ENCODE peak calls at places on chromosomes 4 and X, in five cellular contexts. L, M, S, V and K are unnamed samples.

GRCh38 chr4:140372607-140373327 is 679 bp upstream of the SCOC start:
- DNase-seq in L (no peak), M (no peak), S (peak; percentile 31), V (peak; percentile 9), K (no peak)

GRCh38 chrX:130024127-130024526 is 41.7 kb downstream of the BCORL1 start:
- DNase-seq in L (no peak), M (peak; percentile 23), S (peak; percentile 74), V (peak; percentile 3), K (peak; percentile 73)

GRCh38 chrX:18886005-18886343 is 97.9 kb downstream of the PHKA2 start:
- DNase-seq in L (no peak), M (no peak), S (no peak), V (no peak), K (no peak)

GRCh38 chrX:107659768-107660167 is 31.5 kb downstream of the PRPS1 start:
- DNase-seq in L (no peak), M (no peak), S (peak; percentile 70), V (no peak), K (no peak)

GRCh38 chrX:23008431-23009099 is 8.8 kb downstream of the DDX53 start:
- DNase-seq in L (no peak), M (no peak), S (peak; percentile 41), V (peak; percentile 6), K (no peak)

GRCh38 chrX:334331-334891 is 15.8 kb upstream of the GTPBP6 start:
- DNase-seq in L (no peak), M (no peak), S (no peak), V (no peak), K (peak; percentile 12)

GRCh38 chrX:42027367-42028025 is 104.1 kb upstream of the CASK start:
- DNase-seq in L (no peak), M (no peak), S (no peak), V (no peak), K (no peak)

GRCh38 chr4:189124149-189124758 is 816.4 kb upstream of the FRG1 start:
- DNase-seq in L (peak; percentile 2), M (no peak), S (peak; percentile 70), V (peak; percentile 13), K (no peak)

GRCh38 chr4:82710202-82710929 is 88.2 kb downstream of the SCD5 start:
- DNase-seq in L (no peak), M (no peak), S (no peak), V (no peak), K (no peak)

GRCh38 chr4:124907881-124908280 is 195.3 kb upstream of the ANKRD50 start:
- DNase-seq in L (no peak), M (no peak), S (peak; percentile 73), V (no peak), K (no peak)

GRCh38 chrX:22634751-22635150 is 362.0 kb downstream of the CBLL2 start:
- DNase-seq in L (no peak), M (no peak), S (peak; percentile 9), V (no peak), K (no peak)

GRCh38 chr4:119204898-119205297 is 7.6 kb upstream of the USP53 start:
- DNase-seq in L (no peak), M (no peak), S (no peak), V (no peak), K (no peak)

GRCh38 chr4:85734446-85734845 is 259.5 kb downstream of the ARHGAP24 start:
- DNase-seq in L (no peak), M (no peak), S (no peak), V (no peak), K (no peak)

GRCh38 chrX:25534096-25534495 is 518.3 kb upstream of the ARX start:
- DNase-seq in L (no peak), M (no peak), S (peak; percentile 33), V (no peak), K (no peak)

GRCh38 chr4:123838426-123838825 is 441.8 kb downstream of the SPRY1 start:
- DNase-seq in L (no peak), M (no peak), S (no peak), V (no peak), K (no peak)

GRCh38 chrX:27915617-27916016 is 65.6 kb downstream of the DCAF8L1 start:
- DNase-seq in L (no peak), M (no peak), S (peak; percentile 32), V (no peak), K (no peak)

GRCh38 chr4:147942729-147943128 is 210.8 kb downstream of the ARHGAP10 start:
- DNase-seq in L (no peak), M (no peak), S (peak; percentile 32), V (no peak), K (no peak)

GRCh38 chr4:89294583-89295244 is 12.9 kb downstream of the GPRIN3 start:
- DNase-seq in L (no peak), M (no peak), S (no peak), V (no peak), K (no peak)

GRCh38 chrX:38052096-38052495 is 45.7 kb downstream of the SYTL5 start:
- DNase-seq in L (peak; percentile 35), M (no peak), S (peak; percentile 93), V (peak; percentile 54), K (no peak)

GRCh38 chr4:77538574-77539157 is 67.0 kb upstream of the CXCL13 start:
- DNase-seq in L (no peak), M (no peak), S (peak; percentile 39), V (peak; percentile 46), K (no peak)

GRCh38 chrX:40068048-40068447 is 29.7 kb downstream of the BCOR start:
- DNase-seq in L (no peak), M (no peak), S (peak; percentile 20), V (no peak), K (no peak)

GRCh38 chr4:73832651-73833237 is 3.7 kb upstream of the CXCL6 start:
- DNase-seq in L (no peak), M (no peak), S (peak; percentile 56), V (peak; percentile 56), K (no peak)

GRCh38 chr4:7194251-7195137 is 2.2 kb downstream of the SORCS2 start:
- DNase-seq in L (no peak), M (no peak), S (peak; percentile 25), V (no peak), K (no peak)

GRCh38 chr4:95362066-95362465 is 186.7 kb downstream of the UNC5C start:
- DNase-seq in L (no peak), M (no peak), S (no peak), V (no peak), K (no peak)

GRCh38 chrX:10404435-10404834 is 215.9 kb downstream of the MID1 start:
- DNase-seq in L (peak; percentile 10), M (no peak), S (peak; percentile 43), V (no peak), K (no peak)

GRCh38 chr4:1235381-1236102 is 13.4 kb downstream of the CTBP1 start:
- DNase-seq in L (no peak), M (no peak), S (no peak), V (no peak), K (no peak)

GRCh38 chrX:110045421-110045820 is 42.5 kb downstream of the TMEM164 start:
- DNase-seq in L (no peak), M (no peak), S (no peak), V (no peak), K (no peak)

GRCh38 chrX:130771648-130772312 is 131.2 kb downstream of the ENOX2 start:
- DNase-seq in L (no peak), M (no peak), S (no peak), V (no peak), K (no peak)

GRCh38 chr4:1246111-1246881 is 2.6 kb downstream of the CTBP1 start:
- DNase-seq in L (no peak), M (no peak), S (no peak), V (no peak), K (no peak)

GRCh38 chrX:68534696-68535095 is 35.8 kb downstream of the YIPF6 start:
- DNase-seq in L (no peak), M (no peak), S (peak; percentile 24), V (no peak), K (no peak)